ENCODE peak calls at places on chromosomes 11 and 22, in four cellular contexts. Y, B, F and K are unnamed samples.
A peak's percentile ranks its signal among the peaks of the same experiment; 100 is the strongest.

GRCh38 chr11:126124284-126124683 is 61.6 kb upstream of the CDON start:
- DNase-seq in Y (no peak), B (no peak), F (no peak), K (no peak)

GRCh38 chr11:62553839-62554361 is 7.3 kb upstream of the AHNAK start:
- DNase-seq in Y (no peak), B (peak; percentile 45), F (peak; percentile 91), K (no peak)

GRCh38 chr11:65445604-65446445 is 23.2 kb downstream of the NEAT1 start:
- DNase-seq in Y (no peak), B (peak; percentile 23), F (peak; percentile 9), K (no peak)

GRCh38 chr22:47599753-47600152 is 837.3 kb downstream of the TBC1D22A start:
- DNase-seq in Y (no peak), B (no peak), F (no peak), K (no peak)

GRCh38 chr11:123054301-123055065 is 7.5 kb downstream of the HSPA8 start:
- DNase-seq in Y (no peak), B (no peak), F (peak; percentile 65), K (no peak)

GRCh38 chr22:17988800-17989513 is 35.4 kb downstream of the MICAL3 start:
- DNase-seq in Y (no peak), B (no peak), F (no peak), K (no peak)

GRCh38 chr11:98600103-98600502 is 420.6 kb upstream of the CNTN5 start:
- DNase-seq in Y (no peak), B (no peak), F (no peak), K (no peak)

GRCh38 chr11:22466351-22466750 is 128.2 kb downstream of the SLC17A6 start:
- DNase-seq in Y (no peak), B (no peak), F (no peak), K (no peak)

GRCh38 chr11:117300301-117300700 is 9.2 kb downstream of the BACE1-AS start:
- DNase-seq in Y (no peak), B (no peak), F (no peak), K (peak; percentile 65)

GRCh38 chr11:86910592-86910991 is 44.6 kb downstream of the FZD4 start:
- DNase-seq in Y (no peak), B (no peak), F (no peak), K (no peak)

GRCh38 chr22:50252081-50253045 is 1.3 kb upstream of the HDAC10 start:
- DNase-seq in Y (no peak), B (peak; percentile 79), F (peak; percentile 37), K (peak; percentile 79)

GRCh38 chr11:94706211-94706610 is 61.9 kb upstream of the AMOTL1 start:
- DNase-seq in Y (no peak), B (no peak), F (no peak), K (peak; percentile 25)

GRCh38 chr11:74689666-74690065 is 41.6 kb downstream of the CHRDL2 start:
- DNase-seq in Y (no peak), B (no peak), F (no peak), K (no peak)

GRCh38 chr11:122601131-122602125 is 54.1 kb upstream of the UBASH3B start:
- DNase-seq in Y (no peak), B (no peak), F (no peak), K (no peak)

GRCh38 chr11:114321621-114322257 is 25.5 kb downstream of the NNMT start:
- DNase-seq in Y (no peak), B (no peak), F (no peak), K (no peak)

GRCh38 chr11:117945047-117945820 is 16.0 kb upstream of the TMPRSS13 start:
- DNase-seq in Y (no peak), B (no peak), F (no peak), K (no peak)

GRCh38 chr22:20214853-20215252 is 53.3 kb downstream of the RTN4R start:
- DNase-seq in Y (no peak), B (no peak), F (no peak), K (no peak)